ENCODE peak calls at places on chromosomes 11 and 22, in nine cellular contexts. J is stimulated activated CD4-positive, alpha-beta T cell treated with anti-CD3 and anti-CD28 coated beads, Interleukin-4, amount 100 ng/mL, for 1 hour; W is T-helper 17 cell; G is lower leg skin; O is progenitor cell of endocrine pancreas; A is HEK293T; S is mammary epithelial cell; H is BE2C; P is A549. T is an unnamed sample.

GRCh38 chr22:37564111-37564711 is 3.9 kb downstream of the CDC42EP1 start:
- DNase-seq in J (no peak), W (no peak), G (no peak), O (no peak), A (no peak), S (no peak), H (no peak), P (no peak), T (no peak)

GRCh38 chr22:42932857-42933782 is 76.0 kb upstream of the ARFGAP3 start:
- DNase-seq in J (peak), W (no peak), G (no peak), O (no peak), A (no peak), S (no peak), H (no peak), P (no peak), T (peak)

GRCh38 chr11:72144807-72145565 is 9.5 kb downstream of the FOLR3 start:
- DNase-seq in J (no peak), W (no peak), G (no peak), O (no peak), A (no peak), S (peak), H (no peak), P (no peak), T (no peak)

GRCh38 chr22:28986366-28986765 is 75.3 kb downstream of the C22orf31 start:
- DNase-seq in J (no peak), W (no peak), G (no peak), O (no peak), A (no peak), S (no peak), H (no peak), P (no peak), T (no peak)

GRCh38 chr11:81819462-81819861 is 914.2 kb downstream of the FAM181B start:
- DNase-seq in J (no peak), W (no peak), G (no peak), O (no peak), A (no peak), S (no peak), H (no peak), P (no peak), T (no peak)

GRCh38 chr22:38494498-38494897 is 11.6 kb downstream of the DDX17 start:
- DNase-seq in J (no peak), W (no peak), G (no peak), O (no peak), A (no peak), S (no peak), H (no peak), P (no peak), T (no peak)

GRCh38 chr11:113698515-113698914 is 7.6 kb downstream of the TMPRSS5 start:
- DNase-seq in J (no peak), W (no peak), G (no peak), O (no peak), A (no peak), S (no peak), H (no peak), P (no peak), T (no peak)

GRCh38 chr11:116563028-116563712 is 209.6 kb downstream of the BUD13 start:
- DNase-seq in J (no peak), W (no peak), G (no peak), O (no peak), A (no peak), S (no peak), H (peak), P (peak), T (no peak)

T was measured in stimulated activated naive CD4-positive, alpha-beta T cell treated with Interleukin-2 at 50 U/mL for 16 hours.